ENCODE peak calls at places on chromosome 10, in six cellular contexts. K is upper lobe of right lung, L is aorta, W is Peyer's patch, J is fibroblast of lung, N is GM23248. A is an unnamed sample.

GRCh38 chr10:122342293-122343134 is 32.0 kb upstream of the PLEKHA1 start:
- DNase-seq in K (no peak), N (peak; percentile 72), J (peak; percentile 76), L (no peak), W (no peak), A (no peak)

GRCh38 chr10:60044221-60044620 is 137.9 kb upstream of the CCDC6 start:
- DNase-seq in L (no peak), J (peak; percentile 30), W (no peak), N (peak; percentile 49), K (no peak), A (no peak)

GRCh38 chr10:60944159-60944909 is at the start of gene RHOBTB1:
- DNase-seq in J (peak; percentile 84), K (peak; percentile 91), N (peak; percentile 92), W (peak; percentile 84), L (peak; percentile 93), A (peak; percentile 78)

GRCh38 chr10:35898722-35899485 is 256.8 kb upstream of the FZD8 start:
- DNase-seq in K (no peak), J (no peak), W (no peak), L (no peak), N (no peak), A (no peak)

GRCh38 chr10:101020427-101020826 is 10.5 kb downstream of the PDZD7 start:
- DNase-seq in W (no peak), K (no peak), L (no peak), N (no peak), J (no peak), A (no peak)

GRCh38 chr10:97006364-97006763 is 174.3 kb downstream of the LCOR start:
- DNase-seq in K (no peak), W (no peak), L (no peak), N (no peak), J (no peak), A (no peak)

GRCh38 chr10:127182161-127182560 is 14.2 kb downstream of the INSYN2A start:
- DNase-seq in K (no peak), J (no peak), W (no peak), N (no peak), L (no peak), A (no peak)

GRCh38 chr10:970311-971149 is 17.7 kb upstream of the GTPBP4 start:
- DNase-seq in J (peak; percentile 28), N (peak; percentile 66), K (peak; percentile 63), L (no peak), W (no peak), A (no peak)

GRCh38 chr10:63446716-63447440 is 18.9 kb downstream of the JMJD1C start:
- DNase-seq in L (no peak), J (no peak), K (no peak), N (no peak), W (no peak), A (no peak)

GRCh38 chr10:99234067-99234738 is 1.4 kb downstream of the HPSE2 start:
- DNase-seq in W (peak; percentile 63), N (peak; percentile 77), K (peak; percentile 88), J (peak; percentile 69), L (peak; percentile 86), A (peak; percentile 61)

GRCh38 chr10:131230166-131230565 is 81.4 kb downstream of the TCERG1L start:
- DNase-seq in N (no peak), L (peak; percentile 62), W (no peak), K (no peak), J (no peak), A (no peak)

GRCh38 chr10:118874171-118874570 is 119.4 kb upstream of the CACUL1 start:
- DNase-seq in K (no peak), J (no peak), N (no peak), L (no peak), W (no peak), A (no peak)

GRCh38 chr10:93417264-93417663 is 64.9 kb downstream of the MYOF start:
- DNase-seq in W (no peak), J (no peak), K (no peak), N (no peak), L (no peak), A (no peak)

GRCh38 chr10:85967594-85967993 is 399.0 kb downstream of the GRID1 start:
- DNase-seq in J (no peak), L (no peak), N (peak; percentile 7), W (no peak), K (no peak), A (no peak)

GRCh38 chr10:94282369-94282768 is 80.4 kb downstream of the NOC3L start:
- DNase-seq in J (no peak), N (no peak), K (no peak), L (no peak), W (no peak), A (no peak)

GRCh38 chr10:6499974-6500373 is 80.1 kb downstream of the PRKCQ start:
- DNase-seq in J (no peak), N (no peak), L (no peak), W (no peak), K (no peak), A (no peak)

GRCh38 chr10:6494934-6495592 is 85.0 kb downstream of the PRKCQ start:
- DNase-seq in J (no peak), W (no peak), K (no peak), N (peak; percentile 11), L (no peak), A (no peak)

GRCh38 chr10:6501931-6502330 is 78.1 kb downstream of the PRKCQ start:
- DNase-seq in K (no peak), J (no peak), W (no peak), L (no peak), N (no peak), A (no peak)

GRCh38 chr10:6497524-6498140 is 82.4 kb downstream of the PRKCQ start:
- DNase-seq in W (no peak), N (no peak), K (no peak), J (no peak), L (no peak), A (no peak)

DNA sequence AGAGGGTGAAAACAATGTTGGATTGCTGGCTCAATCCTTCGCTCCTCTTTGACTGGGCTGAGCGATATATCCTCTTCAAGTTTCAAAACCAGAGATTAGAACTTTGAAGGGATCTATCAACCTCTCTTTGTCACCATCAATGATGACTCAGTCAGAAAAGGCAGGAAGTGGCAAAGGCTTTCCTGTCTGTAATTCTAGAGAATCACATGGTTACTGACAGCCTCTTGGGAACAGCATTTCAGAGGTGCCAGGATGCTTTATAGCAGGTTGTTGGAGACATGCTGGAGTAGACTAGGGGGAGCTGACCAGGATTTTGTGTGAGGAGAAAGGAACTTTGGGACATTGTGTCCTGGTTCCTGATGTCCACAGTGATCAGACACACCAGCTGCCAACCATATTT is 81.3 kb downstream of the PRKCQ start:
- DNase-seq in W (no peak), N (no peak), J (no peak), L (no peak), K (no peak), A (no peak)
- H3K27ac ChIP-seq in W (no peak overlapping the region), N (no peak overlapping the region), J (no peak overlapping the region), L (no peak overlapping the region), K (no peak overlapping the region), A (no peak overlapping the region)

GRCh38 chr10:74050653-74051052 is 52.7 kb downstream of the VCL start:
- DNase-seq in L (no peak), J (no peak), N (no peak), K (no peak), W (no peak), A (no peak)
- H3K4me1 ChIP-seq in L (peaks cover 16% of the 10 kb centered on the region), J (peaks cover 20% of the 10 kb centered on the region), N (peaks cover 50% of the 10 kb centered on the region), K (peaks cover 48% of the 10 kb centered on the region), W (peaks cover 18% of the 10 kb centered on the region), A (no peaks in the 10 kb centered on the region)

GRCh38 chr10:121087688-121088087 is 236.5 kb downstream of the WDR11 start:
- DNase-seq in K (no peak), W (no peak), L (no peak), N (no peak), J (no peak), A (no peak)
- H3K9me3 ChIP-seq in K (no peaks in the 10 kb centered on the region), W (peaks cover 4% of the 10 kb centered on the region), L (no peaks in the 10 kb centered on the region), N (no peaks in the 10 kb centered on the region), J (no peaks in the 10 kb centered on the region), A (no peaks in the 10 kb centered on the region)

GRCh38 chr10:102615361-102615760 is 28.9 kb upstream of the TRIM8 start:
- DNase-seq in K (no peak), L (peak; percentile 68), N (no peak), J (no peak), W (no peak), A (no peak)
- H3K27ac ChIP-seq in K (peak overlapping the region; percentile 24), L (no peak overlapping the region), N (no peak overlapping the region), J (no peak overlapping the region), W (peak overlapping the region; percentile 17), A (no peak overlapping the region)

DNA sequence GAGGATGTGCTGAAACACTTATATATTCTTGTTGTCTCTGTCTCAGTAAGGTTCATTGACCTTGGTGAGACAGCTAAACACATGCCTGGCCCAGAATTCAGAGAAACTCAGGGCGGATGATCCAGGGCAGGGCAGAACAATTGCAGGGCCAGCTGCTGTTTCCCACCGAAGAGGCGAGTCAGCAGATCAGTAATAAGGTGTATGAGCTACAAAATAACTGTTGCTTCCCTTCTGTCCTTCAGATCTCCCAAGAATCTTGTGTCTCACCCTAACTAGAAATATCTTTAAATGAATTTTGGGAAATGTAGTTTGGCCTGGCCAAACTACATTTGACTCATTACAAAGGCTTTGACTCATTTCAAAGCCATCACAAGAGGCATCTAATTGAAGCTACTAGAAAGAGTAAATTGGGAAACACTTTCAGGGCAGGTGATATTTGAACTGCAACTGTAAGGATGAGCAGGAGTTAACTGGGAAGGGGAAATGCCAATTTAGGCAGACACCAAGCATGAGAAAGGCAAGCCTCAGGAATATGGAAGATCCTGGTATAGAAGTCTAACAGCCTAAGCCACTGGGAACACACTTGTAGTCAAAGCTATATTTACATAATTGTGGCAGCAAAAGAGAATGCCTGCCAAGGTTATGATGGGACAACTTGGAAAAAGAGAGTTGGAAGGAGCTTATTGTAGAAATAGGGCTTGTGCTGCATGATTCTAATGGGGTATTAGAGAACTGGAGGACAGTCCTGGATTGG is 24.5 kb upstream of the CELF2 start:
- DNase-seq in W (no peak), K (no peak), L (no peak), J (no peak), N (no peak), A (no peak)
- H3K4me1 ChIP-seq in W (no peaks in the 10 kb centered on the region), K (no peaks in the 10 kb centered on the region), L (peaks cover 6% of the 10 kb centered on the region), J (no peaks in the 10 kb centered on the region), N (peaks cover 10% of the 10 kb centered on the region), A (no peaks in the 10 kb centered on the region)

GRCh38 chr10:113691381-113691780 is 11.7 kb downstream of the CASP7 start:
- DNase-seq in K (no peak), L (no peak), N (no peak), W (no peak), J (no peak), A (no peak)

GRCh38 chr10:113690749-113691148 is 11.0 kb downstream of the CASP7 start:
- DNase-seq in K (no peak), W (no peak), N (no peak), J (no peak), L (no peak), A (no peak)

GRCh38 chr10:113689574-113689973 is 9.9 kb downstream of the CASP7 start:
- DNase-seq in N (no peak), J (no peak), W (no peak), K (no peak), L (no peak), A (no peak)

GRCh38 chr10:113692271-113692670 is 12.6 kb downstream of the CASP7 start:
- DNase-seq in K (no peak), L (no peak), J (no peak), W (no peak), N (no peak), A (no peak)

GRCh38 chr10:113693348-113693747 is 13.6 kb downstream of the CASP7 start:
- DNase-seq in J (no peak), N (no peak), L (no peak), K (no peak), W (no peak), A (no peak)
- H3K9me3 ChIP-seq in J (no peaks in the 10 kb centered on the region), N (peaks cover 5% of the 10 kb centered on the region), L (peaks cover 7% of the 10 kb centered on the region), K (no peaks in the 10 kb centered on the region), W (peaks cover 15% of the 10 kb centered on the region), A (peaks cover 25% of the 10 kb centered on the region)